ENCODE peak calls at places on chromosomes 5 and 9, in seven cellular contexts. X, P, I, E, A, Y and Z are unnamed samples.

GRCh38 chr5:108654042-108654441 is 93.7 kb upstream of the FER start:
- DNase-seq in X (no peak), P (peak), I (no peak), E (no peak), A (no peak), Y (no peak), Z (no peak)

GRCh38 chr5:171419663-171420428 is 399 bp downstream of the FGF18 start:
- DNase-seq in X (peak), P (peak), I (no peak), E (no peak), A (peak), Y (peak), Z (no peak)

GRCh38 chr5:66757219-66757833 is 161.1 kb downstream of the MAST4 start:
- DNase-seq in X (no peak), P (peak), I (peak), E (peak), A (peak), Y (peak), Z (no peak)

GRCh38 chr9:127175764-127176163 is 53.3 kb upstream of the ANGPTL2 start:
- DNase-seq in X (no peak), P (no peak), I (no peak), E (no peak), A (peak), Y (no peak), Z (no peak)

GRCh38 chr9:88006511-88007290 is 32.4 kb upstream of the CDK20 start:
- DNase-seq in X (no peak), P (no peak), I (no peak), E (no peak), A (no peak), Y (no peak), Z (no peak)

GRCh38 chr9:77989437-77989836 is 42.2 kb downstream of the GNAQ start:
- DNase-seq in X (no peak), P (no peak), I (no peak), E (no peak), A (no peak), Y (no peak), Z (no peak)

GRCh38 chr9:123232332-123232731 is 36.1 kb downstream of the STRBP start:
- DNase-seq in X (no peak), P (no peak), I (no peak), E (no peak), A (no peak), Y (no peak), Z (no peak)

GRCh38 chr5:136028090-136028489 is 698 bp upstream of the TGFBI start:
- DNase-seq in X (no peak), P (no peak), I (no peak), E (no peak), A (no peak), Y (no peak), Z (no peak)

GRCh38 chr9:107712390-107712789 is 222.8 kb upstream of the KLF4 start:
- DNase-seq in X (no peak), P (peak), I (no peak), E (no peak), A (no peak), Y (peak), Z (no peak)

GRCh38 chr9:111037744-111038335 is 430 bp downstream of the LPAR1 start:
- DNase-seq in X (peak), P (peak), I (no peak), E (peak), A (peak), Y (no peak), Z (no peak)

GRCh38 chr5:177304392-177305119 is 957 bp downstream of the PRELID1 start:
- DNase-seq in X (no peak), P (peak), I (no peak), E (peak), A (no peak), Y (no peak), Z (no peak)

GRCh38 chr9:115986508-115986907 is 167.1 kb upstream of the PAPPA start:
- DNase-seq in X (no peak), P (no peak), I (no peak), E (no peak), A (no peak), Y (no peak), Z (no peak)

GRCh38 chr9:24712190-24712589 is 166.5 kb upstream of the IZUMO3 start:
- DNase-seq in X (no peak), P (no peak), I (no peak), E (no peak), A (no peak), Y (no peak), Z (no peak)

GRCh38 chr5:124599048-124599973 is 147.1 kb downstream of the ZNF608 start:
- DNase-seq in X (no peak), P (peak), I (no peak), E (peak), A (peak), Y (peak), Z (no peak)

GRCh38 chr5:15807248-15807647 is 307.3 kb downstream of the FBXL7 start:
- DNase-seq in X (no peak), P (peak), I (no peak), E (no peak), A (peak), Y (no peak), Z (no peak)

GRCh38 chr5:119343766-119344165 is 12.1 kb upstream of the TNFAIP8 start:
- DNase-seq in X (no peak), P (peak), I (no peak), E (peak), A (no peak), Y (no peak), Z (no peak)

DNA sequence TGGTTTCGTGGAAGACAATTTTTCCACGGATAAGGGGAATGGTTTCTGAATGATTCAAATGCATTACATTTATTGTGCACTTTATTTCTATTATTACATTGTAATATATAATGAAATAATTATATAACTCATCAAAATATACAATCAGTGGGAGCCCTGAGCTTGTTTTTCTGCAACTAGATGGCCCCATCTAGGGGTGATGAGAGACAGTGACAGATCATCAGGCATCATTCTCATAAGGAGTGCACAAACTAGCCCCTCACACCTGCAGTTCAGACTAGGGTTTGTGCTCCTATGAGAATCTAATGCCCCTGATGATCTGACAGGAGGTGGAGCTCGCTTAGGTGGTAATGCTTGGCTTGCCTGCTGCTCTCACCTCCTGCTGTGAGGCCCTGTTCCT is 6.4 kb downstream of the ISCA1 start:
- DNase-seq in X (no peak), P (no peak), I (no peak), E (no peak), A (no peak), Y (no peak), Z (no peak)
- TF ChIP-seq POLR2A in X (no peak), P (no peak), I (no peak), E (no peak), A (no peak), Y (no peak), Z (no peak)

GRCh38 chr9:34665381-34666250 is 3.2 kb upstream of the CCL27 start:
- DNase-seq in X (peak), P (peak), I (peak), E (peak), A (peak), Y (peak), Z (peak)
- TF ChIP-seq CTCF in X (peak), P (no peak), I (no peak), E (no peak), A (no peak), Y (no peak), Z (no peak)

DNA sequence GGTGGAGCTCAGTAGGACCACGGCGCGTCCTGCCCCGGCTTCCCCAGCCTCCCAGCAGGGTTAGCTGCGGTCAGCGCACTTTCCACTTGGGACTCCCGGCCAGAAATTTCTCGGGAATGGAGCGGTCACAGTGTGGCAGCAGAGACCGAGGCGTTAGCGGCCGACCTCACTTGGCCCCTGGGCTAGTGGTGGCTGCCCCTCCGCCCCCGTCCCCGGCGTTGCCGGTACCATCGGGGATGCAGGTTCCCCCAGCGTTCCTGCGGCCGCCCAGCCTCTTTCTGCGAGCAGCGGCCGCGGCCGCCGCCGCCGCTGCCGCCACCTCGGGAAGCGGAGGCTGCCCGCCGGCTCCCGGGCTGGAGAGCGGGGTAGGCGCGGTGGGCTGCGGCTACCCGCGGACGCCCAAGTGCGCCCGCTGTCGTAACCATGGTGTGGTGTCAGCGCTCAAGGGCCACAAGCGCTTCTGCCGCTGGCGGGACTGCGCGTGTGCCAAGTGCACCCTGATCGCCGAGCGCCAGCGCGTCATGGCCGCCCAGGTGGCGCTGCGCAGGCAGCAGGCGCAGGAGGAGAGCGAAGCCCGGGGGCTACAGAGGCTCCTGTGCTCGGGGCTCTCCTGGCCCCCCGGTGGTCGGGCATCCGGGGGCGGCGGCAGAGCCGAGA is 454 bp downstream of the DMRTA1 start:
- DNase-seq in X (peak), P (peak), I (peak), E (peak), A (peak), Y (peak), Z (no peak)
- TF ChIP-seq POLR2A in X (no peak), P (no peak), I (no peak), E (peak), A (no peak), Y (peak), Z (no peak)

DNA sequence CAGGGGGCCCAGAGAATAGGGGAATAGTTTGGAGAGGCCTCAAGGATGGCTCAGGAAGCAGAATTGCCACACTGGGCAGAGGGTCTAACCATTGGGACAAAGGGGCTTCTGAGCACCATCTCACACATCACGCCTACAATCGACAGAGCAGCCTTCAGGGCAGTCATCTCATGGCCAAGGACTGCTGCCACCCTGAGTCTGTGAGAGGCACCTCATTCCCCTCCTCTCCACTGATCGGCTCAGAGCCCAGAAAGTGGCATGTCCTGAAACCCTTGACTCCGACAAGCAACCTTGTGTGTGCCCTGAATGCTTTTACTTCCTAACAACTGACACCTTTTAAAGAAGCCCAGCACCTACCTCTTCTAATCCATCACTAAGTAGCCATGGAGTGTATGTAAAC is 128.9 kb upstream of the PTPN3 start:
- DNase-seq in X (no peak), P (no peak), I (no peak), E (no peak), A (no peak), Y (no peak), Z (no peak)
- TF ChIP-seq CTCF in X (no peak), P (no peak), I (no peak), E (no peak), A (no peak), Y (no peak), Z (no peak)

GRCh38 chr9:136545966-136546696 is at the start of gene NOTCH1:
- DNase-seq in X (peak), P (peak), I (peak), E (peak), A (peak), Y (peak), Z (no peak)
- TF ChIP-seq POLR2A in X (peak), P (no peak), I (peak), E (peak), A (no peak), Y (peak), Z (peak)

GRCh38 chr5:154301726-154302125 is 111.2 kb downstream of the GALNT10 start:
- DNase-seq in X (no peak), P (no peak), I (no peak), E (no peak), A (no peak), Y (no peak), Z (no peak)
- TF ChIP-seq CTCF in X (no peak), P (no peak), I (no peak), E (no peak), A (no peak), Y (no peak), Z (no peak)

GRCh38 chr9:129164246-129164930 is 13.7 kb downstream of the IER5L start:
- DNase-seq in X (peak), P (peak), I (no peak), E (no peak), A (peak), Y (no peak), Z (no peak)

GRCh38 chr9:129170229-129170628 is 7.8 kb downstream of the IER5L start:
- DNase-seq in X (no peak), P (peak), I (no peak), E (no peak), A (no peak), Y (no peak), Z (no peak)

GRCh38 chr9:129163753-129164152 is 14.3 kb downstream of the IER5L start:
- DNase-seq in X (no peak), P (no peak), I (no peak), E (no peak), A (no peak), Y (no peak), Z (no peak)

GRCh38 chr9:129165198-129165597 is 12.9 kb downstream of the IER5L start:
- DNase-seq in X (no peak), P (no peak), I (no peak), E (no peak), A (no peak), Y (no peak), Z (no peak)

DNA sequence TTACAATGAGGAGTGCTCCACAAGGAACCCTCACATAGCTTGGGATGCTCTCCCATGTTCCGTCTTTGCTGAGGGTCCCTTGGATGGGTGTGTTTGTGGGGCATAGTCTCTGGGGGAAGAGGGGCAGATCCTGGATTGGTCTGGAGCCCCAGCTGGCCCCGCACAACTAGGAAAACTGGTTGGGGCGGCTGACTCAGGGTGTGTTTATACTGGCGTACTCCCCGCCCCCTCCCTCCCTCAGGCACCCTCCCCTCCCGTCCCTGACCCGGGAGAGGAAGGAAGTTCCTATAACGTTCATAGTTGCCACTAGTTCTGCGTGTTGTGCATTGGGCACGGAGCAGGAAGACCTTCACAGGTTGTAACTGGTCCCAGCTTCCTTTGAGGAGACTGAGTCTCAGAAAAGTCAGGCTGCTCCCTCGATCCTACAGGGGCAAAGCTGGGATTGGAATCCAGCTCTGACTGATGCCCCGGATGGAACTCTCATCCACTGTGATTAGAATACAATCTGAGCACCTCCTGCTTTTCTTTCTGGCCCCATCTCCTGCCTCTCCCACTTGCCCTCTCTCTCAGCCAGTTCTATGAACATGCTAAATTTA is 11.0 kb downstream of the IER5L start:
- DNase-seq in X (peak), P (peak), I (peak), E (peak), A (peak), Y (peak), Z (no peak)
- TF ChIP-seq POLR2A in X (no peak), P (no peak), I (no peak), E (peak), A (no peak), Y (peak), Z (no peak)